ENCODE peak calls at places on chromosomes 2 and 18, in ten cellular contexts. I is NCI-H526 treated with DMSO at 0.1 percent for 48 hours; X is kidney tubule cell; C is CD8-positive, alpha-beta memory T cell; F is Kasumi-1; N is AG10803; O is sigmoid colon; M is stimulated activated CD4-positive, alpha-beta T cell treated with anti-CD3 and anti-CD28 coated beads, Interleukin-12 subunit alpha, Interleukin-12 subunit beta, amount 100 ng/mL, for 48 hours; D is AG04450; Y is RPMI8226. A is an unnamed sample.

GRCh38 chr18:32930695-32931301 is 158.0 kb upstream of the KLHL14 start:
- DNase-seq in I (peak), X (peak), C (no peak), F (peak), N (peak), O (no peak), M (no peak), D (peak), Y (peak), A (no peak)

GRCh38 chr2:26911911-26912861 is 58.3 kb upstream of the MAPRE3 start:
- DNase-seq in I (no peak), X (peak), C (no peak), F (no peak), N (peak), O (no peak), M (no peak), D (no peak), Y (no peak), A (no peak)

GRCh38 chr2:220703279-220703678 is 868.8 kb downstream of the EPHA4 start:
- DNase-seq in I (no peak), X (peak), C (no peak), F (no peak), N (peak), O (no peak), M (no peak), D (no peak), Y (no peak), A (no peak)

GRCh38 chr2:158487419-158487818 is 30.7 kb downstream of the PKP4 start:
- DNase-seq in I (no peak), X (no peak), C (no peak), F (no peak), N (peak), O (no peak), M (no peak), D (peak), Y (peak), A (no peak)

GRCh38 chr2:227230151-227230550 is 65.7 kb downstream of the COL4A3 start:
- DNase-seq in I (no peak), X (no peak), C (no peak), F (no peak), N (no peak), O (no peak), M (no peak), D (no peak), Y (no peak), A (no peak)

GRCh38 chr18:11518788-11519685 is 90.4 kb upstream of the SLC35G4 start:
- DNase-seq in I (peak), X (peak), C (no peak), F (peak), N (peak), O (no peak), M (peak), D (peak), Y (peak), A (no peak)

GRCh38 chr18:23069481-23069880 is 65.8 kb upstream of the CABLES1 start:
- DNase-seq in I (no peak), X (no peak), C (peak), F (no peak), N (no peak), O (no peak), M (no peak), D (no peak), Y (no peak), A (peak)

GRCh38 chr18:40293311-40293710 is 1661.7 kb upstream of the PIK3C3 start:
- DNase-seq in I (no peak), X (no peak), C (no peak), F (peak), N (no peak), O (no peak), M (no peak), D (no peak), Y (no peak), A (no peak)

GRCh38 chr2:99851091-99851490 is 291.3 kb downstream of the AFF3 start:
- DNase-seq in I (no peak), X (peak), C (no peak), F (no peak), N (no peak), O (no peak), M (no peak), D (no peak), Y (no peak), A (no peak)

GRCh38 chr2:218130822-218131221 is 5.0 kb downstream of the CXCR2 start:
- DNase-seq in I (no peak), X (no peak), C (no peak), F (no peak), N (no peak), O (no peak), M (no peak), D (no peak), Y (peak), A (no peak)

GRCh38 chr2:176088048-176088936 is 4.2 kb upstream of the HOXD13 start:
- DNase-seq in I (peak), X (peak), C (no peak), F (peak), N (peak), O (no peak), M (no peak), D (no peak), Y (peak), A (no peak)

GRCh38 chr2:201007584-201007998 is 44.1 kb upstream of the ORC2 start:
- DNase-seq in I (peak), X (peak), C (no peak), F (no peak), N (no peak), O (no peak), M (no peak), D (no peak), Y (no peak), A (no peak)

GRCh38 chr18:61992923-61993322 is 100.1 kb upstream of the RNF152 start:
- DNase-seq in I (no peak), X (peak), C (no peak), F (peak), N (peak), O (no peak), M (no peak), D (no peak), Y (peak), A (no peak)

GRCh38 chr2:240435457-240435954 is at the start of gene GPC1:
- DNase-seq in I (peak), X (peak), C (peak), F (no peak), N (peak), O (peak), M (peak), D (no peak), Y (peak), A (peak)

GRCh38 chr2:15818186-15818795 is 122.1 kb upstream of the MYCN start:
- DNase-seq in I (no peak), X (no peak), C (no peak), F (no peak), N (no peak), O (no peak), M (no peak), D (no peak), Y (no peak), A (no peak)

GRCh38 chr2:8144785-8145184 is 537.1 kb upstream of the ID2 start:
- DNase-seq in I (no peak), X (peak), C (no peak), F (no peak), N (peak), O (no peak), M (no peak), D (peak), Y (no peak), A (no peak)

GRCh38 chr2:110095994-110096633 is 19.5 kb downstream of the MALL start:
- DNase-seq in I (no peak), X (no peak), C (no peak), F (no peak), N (no peak), O (no peak), M (no peak), D (no peak), Y (no peak), A (no peak)

GRCh38 chr2:238644095-238645081 is 203.5 kb upstream of the TWIST2 start:
- DNase-seq in I (no peak), X (peak), C (no peak), F (no peak), N (peak), O (no peak), M (no peak), D (peak), Y (no peak), A (no peak)

GRCh38 chr18:70047931-70048603 is 100.4 kb upstream of the CD226 start:
- DNase-seq in I (no peak), X (peak), C (no peak), F (no peak), N (peak), O (no peak), M (no peak), D (no peak), Y (no peak), A (no peak)

GRCh38 chr2:180062178-180062577 is 55.1 kb upstream of the CWC22 start:
- DNase-seq in I (peak), X (peak), C (no peak), F (no peak), N (no peak), O (no peak), M (no peak), D (no peak), Y (no peak), A (no peak)

GRCh38 chr2:105537466-105537865 is 138.6 kb upstream of the FHL2 start:
- DNase-seq in I (no peak), X (no peak), C (no peak), F (no peak), N (no peak), O (no peak), M (no peak), D (no peak), Y (no peak), A (no peak)

GRCh38 chr2:120400546-120400945 is 54.6 kb downstream of the INHBB start:
- DNase-seq in I (no peak), X (no peak), C (no peak), F (no peak), N (no peak), O (peak), M (no peak), D (no peak), Y (no peak), A (no peak)

GRCh38 chr2:129872438-129872837 is 107.0 kb upstream of the RAB6C start:
- DNase-seq in I (no peak), X (peak), C (no peak), F (no peak), N (no peak), O (no peak), M (no peak), D (no peak), Y (no peak), A (no peak)

GRCh38 chr2:42404666-42405065 is 43.6 kb upstream of the COX7A2L start:
- DNase-seq in I (no peak), X (no peak), C (no peak), F (no peak), N (no peak), O (no peak), M (no peak), D (no peak), Y (no peak), A (no peak)

GRCh38 chr2:70190086-70190412 is 770 bp downstream of the C2orf42 start:
- DNase-seq in I (no peak), X (no peak), C (no peak), F (peak), N (peak), O (no peak), M (peak), D (no peak), Y (peak), A (no peak)

GRCh38 chr2:173741715-173742114 is 223.5 kb downstream of the SP3 start:
- DNase-seq in I (no peak), X (peak), C (no peak), F (no peak), N (no peak), O (no peak), M (no peak), D (no peak), Y (no peak), A (no peak)

GRCh38 chr2:177598321-177598922 is 205.8 kb downstream of the AGPS start:
- DNase-seq in I (no peak), X (no peak), C (no peak), F (no peak), N (peak), O (peak), M (no peak), D (no peak), Y (no peak), A (no peak)

GRCh38 chr18:48922203-48922800 is 28.5 kb downstream of the SMAD7 start:
- DNase-seq in I (no peak), X (peak), C (no peak), F (no peak), N (no peak), O (peak), M (no peak), D (no peak), Y (no peak), A (no peak)

GRCh38 chr2:112706170-112706664 is 14.6 kb upstream of the NT5DC4 start:
- DNase-seq in I (no peak), X (peak), C (peak), F (peak), N (no peak), O (peak), M (peak), D (no peak), Y (no peak), A (no peak)

GRCh38 chr2:67445652-67446268 is 48.6 kb downstream of the ETAA1 start:
- DNase-seq in I (no peak), X (no peak), C (no peak), F (no peak), N (no peak), O (no peak), M (no peak), D (no peak), Y (no peak), A (no peak)

GRCh38 chr18:78192044-78192443 is 787.6 kb upstream of the SALL3 start:
- DNase-seq in I (no peak), X (peak), C (no peak), F (no peak), N (no peak), O (no peak), M (no peak), D (no peak), Y (peak), A (no peak)

GRCh38 chr2:174878537-174879147 is 114.4 kb upstream of the CHRNA1 start:
- DNase-seq in I (no peak), X (peak), C (no peak), F (no peak), N (peak), O (no peak), M (no peak), D (no peak), Y (peak), A (no peak)

GRCh38 chr2:201208563-201209252 is 25.8 kb downstream of the CASP10 start:
- DNase-seq in I (no peak), X (no peak), C (no peak), F (no peak), N (no peak), O (no peak), M (no peak), D (no peak), Y (peak), A (no peak)

GRCh38 chr2:53672881-53673522 is 94.6 kb upstream of the CHAC2 start:
- DNase-seq in I (peak), X (peak), C (no peak), F (no peak), N (peak), O (no peak), M (no peak), D (peak), Y (no peak), A (no peak)

GRCh38 chr2:149703281-149703680 is 115.7 kb upstream of the MMADHC start:
- DNase-seq in I (no peak), X (peak), C (no peak), F (no peak), N (no peak), O (no peak), M (no peak), D (no peak), Y (no peak), A (no peak)

GRCh38 chr2:122072666-122073065 is 317.2 kb downstream of the TSN start:
- DNase-seq in I (no peak), X (peak), C (no peak), F (no peak), N (peak), O (no peak), M (no peak), D (no peak), Y (no peak), A (no peak)

GRCh38 chr2:57330447-57330846 is 716.2 kb upstream of the VRK2 start:
- DNase-seq in I (no peak), X (peak), C (no peak), F (no peak), N (peak), O (no peak), M (no peak), D (no peak), Y (no peak), A (no peak)

GRCh38 chr2:25039126-25039525 is 2.8 kb upstream of the EFR3B start:
- DNase-seq in I (no peak), X (no peak), C (no peak), F (no peak), N (no peak), O (no peak), M (no peak), D (no peak), Y (no peak), A (no peak)

GRCh38 chr2:214075446-214075845 is 335.4 kb upstream of the VWC2L start:
- DNase-seq in I (no peak), X (no peak), C (no peak), F (no peak), N (peak), O (no peak), M (no peak), D (no peak), Y (no peak), A (no peak)

GRCh38 chr2:84077504-84077903 is 381.6 kb downstream of the SUCLG1 start:
- DNase-seq in I (no peak), X (peak), C (no peak), F (peak), N (peak), O (no peak), M (no peak), D (no peak), Y (peak), A (no peak)